ENCODE peak calls at places on chromosomes 1 and 21, in eight cellular contexts. Y is glutamatergic neuron, G is RWPE1, O is tibial nerve, F is nephron progenitor cell, V is AG09309, N is fibroblast of villous mesenchyme, I is tibial artery. D is an unnamed sample.

GRCh38 chr1:113095790-113096455 is 22.9 kb downstream of the LRIG2 start:
- DNase-seq in Y (no peak), G (no peak), O (no peak), F (no peak), V (no peak), N (no peak), I (no peak), D (no peak)

GRCh38 chr1:203189951-203190352 is 3.4 kb upstream of the CHI3L1 start:
- DNase-seq in Y (no peak), G (no peak), O (peak), F (no peak), V (no peak), N (peak), I (peak), D (no peak)

GRCh38 chr21:33112151-33112550 is 42.2 kb downstream of the OLIG1 start:
- DNase-seq in Y (no peak), G (no peak), O (no peak), F (no peak), V (no peak), N (no peak), I (no peak), D (no peak)

GRCh38 chr1:15531003-15531402 is 4.4 kb downstream of the DNAJC16 start:
- DNase-seq in Y (no peak), G (no peak), O (no peak), F (no peak), V (no peak), N (no peak), I (no peak), D (no peak)

GRCh38 chr21:26098758-26099157 is 71.8 kb downstream of the APP start:
- DNase-seq in Y (no peak), G (peak), O (no peak), F (no peak), V (no peak), N (no peak), I (no peak), D (no peak)

GRCh38 chr21:28822882-28823335 is 169.8 kb downstream of the LTN1 start:
- DNase-seq in Y (no peak), G (no peak), O (no peak), F (peak), V (peak), N (peak), I (no peak), D (no peak)

GRCh38 chr1:72724951-72725863 is 442.9 kb upstream of the NEGR1 start:
- DNase-seq in Y (peak), G (no peak), O (no peak), F (peak), V (no peak), N (no peak), I (peak), D (no peak)

GRCh38 chr1:174301295-174302077 is 142.2 kb downstream of the RABGAP1L start:
- DNase-seq in Y (no peak), G (no peak), O (no peak), F (no peak), V (no peak), N (no peak), I (no peak), D (no peak)

GRCh38 chr1:39106949-39107740 is 81.0 kb downstream of the NDUFS5 start:
- DNase-seq in Y (no peak), G (no peak), O (no peak), F (no peak), V (no peak), N (no peak), I (no peak), D (no peak)

GRCh38 chr1:35449334-35450008 is 107.7 kb downstream of the KIAA0319L start:
- DNase-seq in Y (no peak), G (peak), O (no peak), F (no peak), V (peak), N (peak), I (no peak), D (no peak)

GRCh38 chr1:183394435-183394834 is 23.7 kb downstream of the NMNAT2 start:
- DNase-seq in Y (no peak), G (no peak), O (no peak), F (no peak), V (no peak), N (no peak), I (no peak), D (no peak)

GRCh38 chr1:109392788-109393580 is 4.7 kb downstream of the SORT1 start:
- DNase-seq in Y (no peak), G (no peak), O (peak), F (peak), V (no peak), N (peak), I (peak), D (no peak)

GRCh38 chr1:98323906-98324358 is 337.6 kb upstream of the SNX7 start:
- DNase-seq in Y (no peak), G (peak), O (no peak), F (no peak), V (peak), N (peak), I (peak), D (no peak)

GRCh38 chr21:43320526-43320925 is 106.4 kb downstream of the SIK1 start:
- DNase-seq in Y (no peak), G (no peak), O (no peak), F (no peak), V (no peak), N (no peak), I (no peak), D (no peak)

GRCh38 chr1:6762060-6762459 is 23.2 kb upstream of the CAMTA1 start:
- DNase-seq in Y (no peak), G (peak), O (no peak), F (no peak), V (no peak), N (no peak), I (no peak), D (no peak)

GRCh38 chr1:231070758-231071443 is 30.8 kb upstream of the FAM89A start:
- DNase-seq in Y (no peak), G (no peak), O (no peak), F (no peak), V (no peak), N (no peak), I (no peak), D (no peak)

GRCh38 chr1:13584876-13585598 is 1.4 kb downstream of the PDPN start:
- DNase-seq in Y (no peak), G (no peak), O (no peak), F (no peak), V (no peak), N (no peak), I (peak), D (no peak)

GRCh38 chr1:15951341-15952153 is 24.4 kb downstream of the ZBTB17 start:
- DNase-seq in Y (no peak), G (no peak), O (no peak), F (no peak), V (no peak), N (peak), I (peak), D (no peak)

GRCh38 chr21:41396452-41397107 is 29.5 kb upstream of the MX1 start:
- DNase-seq in Y (no peak), G (no peak), O (no peak), F (no peak), V (no peak), N (peak), I (no peak), D (no peak)

GRCh38 chr1:94713472-94714141 is 106.5 kb upstream of the SLC44A3 start:
- DNase-seq in Y (no peak), G (peak), O (peak), F (no peak), V (peak), N (peak), I (peak), D (peak)

GRCh38 chr21:44871576-44872265 is 1.8 kb downstream of the PTTG1IP start:
- DNase-seq in Y (no peak), G (peak), O (no peak), F (no peak), V (peak), N (peak), I (peak), D (no peak)

GRCh38 chr21:36579898-36580297 is 100.0 kb upstream of the CLDN14 start:
- DNase-seq in Y (no peak), G (no peak), O (no peak), F (no peak), V (no peak), N (no peak), I (no peak), D (no peak)

GRCh38 chr1:225866061-225866844 is 15.9 kb downstream of the TMEM63A start:
- DNase-seq in Y (no peak), G (no peak), O (no peak), F (no peak), V (no peak), N (no peak), I (no peak), D (no peak)

GRCh38 chr21:25107708-25108107 is 499.6 kb downstream of the MRPL39 start:
- DNase-seq in Y (no peak), G (peak), O (no peak), F (no peak), V (no peak), N (peak), I (no peak), D (no peak)

GRCh38 chr21:15138475-15138874 is 73.7 kb upstream of the NRIP1 start:
- DNase-seq in Y (no peak), G (no peak), O (no peak), F (no peak), V (no peak), N (no peak), I (no peak), D (no peak)

GRCh38 chr1:41413748-41414281 is 52.6 kb downstream of the FOXO6 start:
- DNase-seq in Y (no peak), G (no peak), O (no peak), F (no peak), V (no peak), N (no peak), I (no peak), D (no peak)

GRCh38 chr1:169921080-169921479 is 27.4 kb upstream of the SCYL3 start:
- DNase-seq in Y (no peak), G (no peak), O (no peak), F (no peak), V (no peak), N (no peak), I (no peak), D (no peak)

GRCh38 chr21:41695513-41695912 is 71.3 kb downstream of the RIPK4 start:
- DNase-seq in Y (no peak), G (no peak), O (no peak), F (no peak), V (no peak), N (no peak), I (no peak), D (no peak)

GRCh38 chr1:201656670-201657032 is 117.7 kb downstream of the NAV1 start:
- DNase-seq in Y (no peak), G (no peak), O (no peak), F (no peak), V (no peak), N (peak), I (no peak), D (no peak)

GRCh38 chr1:951364-951763 is 7.7 kb downstream of the NOC2L start:
- DNase-seq in Y (no peak), G (no peak), O (no peak), F (no peak), V (no peak), N (peak), I (no peak), D (no peak)

GRCh38 chr1:12615916-12616708 is 1.9 kb downstream of the DHRS3 start:
- DNase-seq in Y (no peak), G (peak), O (no peak), F (peak), V (no peak), N (peak), I (peak), D (no peak)

DNA sequence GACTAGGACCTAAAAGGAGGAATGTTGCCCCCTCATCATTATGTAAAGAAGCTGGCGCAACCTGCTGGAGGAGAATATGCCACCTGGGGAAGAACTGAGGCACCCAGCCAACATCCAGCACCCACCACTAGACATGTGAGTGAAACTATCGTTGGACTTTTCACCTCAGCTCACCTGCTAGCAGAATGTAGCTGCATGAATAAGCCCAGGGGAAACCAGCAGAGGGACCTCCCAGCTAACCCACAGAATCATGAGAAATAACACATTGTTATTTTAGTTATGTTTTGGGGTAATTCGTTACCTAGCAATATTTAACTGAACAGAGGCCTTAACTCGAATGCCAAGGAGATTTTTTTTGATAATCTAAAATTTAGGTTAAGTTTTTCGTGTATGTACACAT is 542.5 kb upstream of the DAB1 start:
- DNase-seq in Y (no peak), G (no peak), O (no peak), F (no peak), V (no peak), N (no peak), I (no peak), D (no peak)
- TF ChIP-seq CTCF in Y (no peak), G (no peak), O (no peak), F (no peak), V (no peak), N (no peak), I (no peak), D (no peak)

GRCh38 chr1:84757301-84757700 is 67.0 kb upstream of the SSX2IP start:
- DNase-seq in Y (no peak), G (no peak), O (no peak), F (no peak), V (no peak), N (no peak), I (no peak), D (no peak)
- TF ChIP-seq CTCF in Y (peak), G (no peak), O (no peak), F (no peak), V (no peak), N (no peak), I (no peak), D (no peak)

DNA sequence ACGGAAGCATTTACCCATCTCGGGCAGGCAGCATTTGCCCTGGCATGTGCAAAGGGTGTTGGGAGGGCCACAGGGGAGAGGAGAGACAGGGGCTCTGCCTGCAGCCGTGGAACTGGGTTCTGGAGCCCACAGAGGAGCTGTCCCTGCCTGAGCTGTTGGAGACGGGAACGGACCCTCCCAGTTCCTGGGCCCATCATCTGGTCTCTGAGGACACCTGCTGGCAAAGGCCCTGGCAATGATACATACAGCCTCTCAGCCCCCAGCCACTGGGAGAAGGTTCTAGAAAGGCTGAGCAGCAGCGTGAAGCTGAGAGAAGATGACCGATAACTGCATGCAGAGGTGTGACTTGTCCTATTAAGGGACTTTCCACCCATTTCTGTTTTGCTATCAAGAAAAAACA is 31.4 kb downstream of the FAAP20 start:
- DNase-seq in Y (no peak), G (no peak), O (no peak), F (no peak), V (no peak), N (no peak), I (no peak), D (no peak)
- TF ChIP-seq CTCF in Y (no peak), G (no peak), O (no peak), F (no peak), V (no peak), N (peak), I (no peak), D (no peak)

DNA sequence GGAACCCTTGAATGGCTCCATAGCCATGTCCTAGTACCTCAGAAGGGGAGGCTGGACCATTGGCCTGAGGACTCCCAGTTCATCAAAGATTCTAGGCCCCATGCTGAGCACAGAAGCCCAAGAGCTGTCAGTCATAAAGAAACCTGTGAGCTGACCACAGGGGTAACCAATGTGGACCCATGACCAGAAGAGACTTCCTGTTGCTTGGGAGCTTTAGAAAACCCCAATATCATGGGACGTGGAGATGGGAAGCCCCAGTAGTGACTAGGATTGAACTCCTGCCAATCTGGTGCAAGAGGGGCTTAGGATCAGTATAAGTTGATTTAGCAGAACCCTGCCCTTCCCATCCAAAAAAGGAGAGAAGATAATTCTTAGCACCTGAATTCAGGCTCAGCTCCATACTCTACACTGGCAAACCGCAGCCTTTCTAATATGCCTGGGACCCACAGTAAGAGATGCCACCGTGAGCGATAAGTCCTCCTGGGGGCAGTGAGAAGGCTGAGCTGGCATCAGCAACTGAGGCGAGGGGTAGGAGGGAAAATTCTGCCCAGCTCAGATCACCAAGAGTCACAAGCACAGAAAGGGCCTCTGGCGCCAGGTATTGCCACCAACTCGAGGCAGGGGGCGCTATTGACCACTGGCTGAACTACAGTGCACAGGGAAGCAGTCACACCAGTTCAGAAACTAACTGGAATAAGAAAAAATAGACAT is 108.9 kb downstream of the CAPN8 start:
- DNase-seq in Y (peak), G (peak), O (no peak), F (peak), V (no peak), N (peak), I (peak), D (peak)
- TF ChIP-seq CTCF in Y (peak), G (no peak), O (peak), F (peak), V (peak), N (peak), I (no peak), D (peak)

D was measured in GM12865.